ENCODE peak calls at places on chromosomes 13 and 19, in seven cellular contexts. N is prostate gland, C is GM23338, R is vagina, V is GM12878, A is transverse colon, B is stomach. Q is an unnamed sample.

GRCh38 chr13:59094149-59094548 is 1069.6 kb downstream of the DIAPH3 start:
- DNase-seq in N (no peak), C (no peak), R (no peak), V (no peak), A (no peak), B (no peak), Q (no peak)

GRCh38 chr13:101552286-101552685 is 99.8 kb downstream of the ITGBL1 start:
- DNase-seq in N (no peak), C (no peak), R (no peak), V (no peak), A (no peak), B (no peak), Q (no peak)

GRCh38 chr19:51796195-51796679 is 1.3 kb downstream of the FPR3 start:
- DNase-seq in N (no peak), C (no peak), R (no peak), V (no peak), A (no peak), B (no peak), Q (no peak)

GRCh38 chr13:77171451-77171850 is 144.5 kb upstream of the FBXL3 start:
- DNase-seq in N (no peak), C (no peak), R (no peak), V (no peak), A (no peak), B (no peak), Q (no peak)

GRCh38 chr13:40983269-40983668 is 35.8 kb downstream of the ELF1 start:
- DNase-seq in N (no peak), C (no peak), R (no peak), V (no peak), A (no peak), B (no peak), Q (no peak)

GRCh38 chr13:99969934-99970760 is 1.4 kb downstream of the ZIC5 start:
- DNase-seq in N (no peak), C (peak; percentile 84), R (no peak), V (no peak), A (no peak), B (no peak), Q (no peak)

GRCh38 chr19:3122512-3122870 is 13.3 kb upstream of the GNA15 start:
- DNase-seq in N (no peak), C (no peak), R (no peak), V (no peak), A (no peak), B (no peak), Q (peak; percentile 77)

GRCh38 chr19:41218615-41219507 is at the start of gene AXL:
- DNase-seq in N (peak; percentile 88), C (peak; percentile 98), R (no peak), V (no peak), A (peak; percentile 64), B (peak; percentile 39), Q (peak; percentile 89)

GRCh38 chr13:27712421-27712820 is 79.9 kb upstream of the GSX1 start:
- DNase-seq in N (peak; percentile 50), C (no peak), R (no peak), V (no peak), A (peak; percentile 16), B (peak; percentile 42), Q (peak; percentile 33)

GRCh38 chr19:15463865-15464371 is 426 bp downstream of the RASAL3 start:
- DNase-seq in N (no peak), C (peak; percentile 59), R (no peak), V (no peak), A (peak; percentile 64), B (peak; percentile 51), Q (peak; percentile 82)

GRCh38 chr13:31918707-31919106 is 112.9 kb upstream of the FRY start:
- DNase-seq in N (no peak), C (no peak), R (no peak), V (no peak), A (no peak), B (no peak), Q (no peak)

GRCh38 chr19:46953955-46954501 is 65.6 kb upstream of the NPAS1 start:
- DNase-seq in N (no peak), C (no peak), R (no peak), V (no peak), A (no peak), B (no peak), Q (no peak)

GRCh38 chr13:113804703-113805430 is 45.8 kb downstream of the TMEM255B start:
- DNase-seq in N (no peak), C (peak; percentile 45), R (no peak), V (no peak), A (no peak), B (no peak), Q (no peak)

GRCh38 chr13:48478401-48478800 is 54.5 kb downstream of the RCBTB2 start:
- DNase-seq in N (no peak), C (no peak), R (no peak), V (no peak), A (no peak), B (no peak), Q (no peak)

GRCh38 chr19:18978616-18979015 is 37.6 kb upstream of the HOMER3 start:
- DNase-seq in N (no peak), C (no peak), R (no peak), V (no peak), A (no peak), B (no peak), Q (no peak)

GRCh38 chr19:39082167-39082566 is 2.0 kb upstream of the ACP7 start:
- DNase-seq in N (no peak), C (no peak), R (no peak), V (no peak), A (no peak), B (no peak), Q (no peak)

GRCh38 chr19:5154799-5155426 is 185.7 kb downstream of the PTPRS start:
- DNase-seq in N (no peak), C (no peak), R (no peak), V (no peak), A (no peak), B (no peak), Q (peak; percentile 61)

GRCh38 chr13:74131206-74131605 is 3.0 kb downstream of the KLF12 start:
- DNase-seq in N (no peak), C (no peak), R (no peak), V (no peak), A (no peak), B (no peak), Q (no peak)

GRCh38 chr19:18610556-18611326 is 1.9 kb upstream of the TMEM59L start:
- DNase-seq in N (no peak), C (peak; percentile 74), R (no peak), V (no peak), A (no peak), B (no peak), Q (no peak)

GRCh38 chr19:44517146-44517545 is 12.3 kb downstream of the CEACAM20 start:
- DNase-seq in N (no peak), C (no peak), R (no peak), V (no peak), A (no peak), B (no peak), Q (no peak)

GRCh38 chr13:46479691-46480090 is 73.3 kb upstream of the LRCH1 start:
- DNase-seq in N (no peak), C (no peak), R (no peak), V (no peak), A (no peak), B (no peak), Q (no peak)

GRCh38 chr19:48872182-48872883 is at the start of gene PPP1R15A:
- DNase-seq in N (peak; percentile 98), C (peak; percentile 98), R (peak; percentile 100), V (peak; percentile 97), A (peak; percentile 99), B (peak; percentile 99), Q (peak; percentile 97)

GRCh38 chr19:48874309-48875135 is 2.3 kb downstream of the PPP1R15A start:
- DNase-seq in N (no peak), C (no peak), R (no peak), V (no peak), A (peak; percentile 45), B (peak; percentile 61), Q (no peak)

GRCh38 chr19:48870048-48870447 is 1.6 kb upstream of the PLEKHA4 start:
- DNase-seq in N (no peak), C (no peak), R (no peak), V (no peak), A (no peak), B (no peak), Q (no peak)

GRCh38 chr19:48873476-48874308 is 1.5 kb downstream of the PPP1R15A start:
- DNase-seq in N (no peak), C (no peak), R (no peak), V (no peak), A (no peak), B (no peak), Q (no peak)

DNA sequence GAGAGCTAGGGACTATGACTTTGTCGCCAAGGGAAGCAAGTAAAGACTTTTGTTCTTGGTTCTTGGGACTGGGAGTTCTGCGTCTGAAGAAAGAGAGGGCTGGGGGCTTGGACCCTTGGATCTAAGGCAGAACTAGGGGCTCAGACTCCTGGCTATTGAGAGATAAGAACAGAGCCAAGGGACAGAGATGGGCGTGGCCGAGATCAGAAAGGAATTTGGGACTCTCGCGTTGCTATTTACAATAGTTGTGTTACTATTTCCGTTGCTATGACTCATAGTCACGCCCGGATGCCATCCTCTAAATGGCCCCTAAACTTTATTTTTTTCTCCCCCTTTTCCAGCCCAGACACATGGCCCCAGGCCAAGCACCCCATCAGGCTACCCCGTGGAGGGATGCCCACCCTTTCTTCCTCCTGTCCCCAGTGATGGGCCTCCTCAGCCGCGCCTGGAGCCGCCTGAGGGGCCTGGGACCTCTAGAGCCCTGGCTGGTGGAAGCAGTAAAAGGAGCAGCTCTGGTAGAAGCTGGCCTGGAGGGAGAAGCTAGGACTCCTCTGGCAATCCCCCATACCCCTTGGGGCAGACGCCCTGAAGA is 759 bp downstream of the PPP1R15A start:
- DNase-seq in N (peak; percentile 91), C (peak; percentile 97), R (no peak), V (peak; percentile 77), A (peak; percentile 90), B (peak; percentile 90), Q (peak; percentile 83)
- TF ChIP-seq POLR2AphosphoS5 in N (peak; percentile 95), C (no peak), R (peak; percentile 98), V (no peak), A (peak; percentile 74), B (peak; percentile 81), Q (peak; percentile 73)

GRCh38 chr19:45763691-45764294 is 5.3 kb downstream of the SIX5 start:
- DNase-seq in N (no peak), C (peak; percentile 41), R (no peak), V (no peak), A (no peak), B (no peak), Q (peak; percentile 74)
- H3K27ac ChIP-seq in N (peak overlapping the region; percentile 99), C (no peak overlapping the region), R (peak overlapping the region; percentile 98), V (no peak overlapping the region), A (no peak overlapping the region), B (no peak overlapping the region), Q (no peak overlapping the region)

GRCh38 chr19:8511573-8512101 is 2.3 kb downstream of the ZNF414 start:
- DNase-seq in N (no peak), C (no peak), R (no peak), V (no peak), A (no peak), B (no peak), Q (peak; percentile 89)
- TF ChIP-seq CTCF in N (no peak), C (peak; percentile 49), R (no peak), V (no peak), A (no peak), B (no peak), Q (no peak)

DNA sequence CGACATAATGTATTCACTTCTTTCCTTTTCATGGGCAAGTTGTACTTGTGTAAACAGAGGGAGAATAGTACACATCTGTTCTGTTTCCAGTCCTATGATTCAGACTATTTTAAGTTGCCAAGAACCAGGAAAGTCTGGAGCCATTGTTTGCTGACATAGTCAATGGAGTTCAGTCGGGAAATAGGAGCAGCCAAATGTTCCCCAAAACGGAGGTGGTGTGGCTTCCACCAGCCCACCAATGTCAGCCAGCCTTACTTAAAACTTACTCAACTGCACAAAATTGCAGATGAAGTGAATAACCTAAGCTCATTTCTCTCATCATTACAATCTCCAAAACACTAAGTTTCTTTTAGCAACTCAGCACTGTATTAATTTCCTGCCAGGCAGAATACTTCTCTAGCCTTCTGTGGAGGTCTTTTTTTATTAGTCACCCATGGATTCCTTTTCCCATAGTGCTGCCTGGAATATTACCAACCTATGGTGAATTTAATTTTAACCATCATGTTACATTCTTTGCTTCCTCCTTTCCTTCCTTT is 22.3 kb upstream of the CSNK1A1L start:
- DNase-seq in N (no peak), C (no peak), R (no peak), V (no peak), A (no peak), B (no peak), Q (no peak)
- TF ChIP-seq POLR2AphosphoS5 in N (no peak), C (no peak), R (no peak), V (no peak), A (peak; percentile 21), B (peak; percentile 19), Q (peak; percentile 8)